ENCODE peak calls at places on chromosomes 6 and 20, in nine cellular contexts. R, X, E, B, N, Q, A, D and F are unnamed samples.

GRCh38 chr20:4613184-4613583 is 108.5 kb upstream of the PRND start:
- DNase-seq in A (no peak), B (no peak), X (no peak), E (no peak), D (no peak), N (no peak), Q (no peak), R (peak; percentile 75), F (no peak)

GRCh38 chr6:147693185-147693584 is 184.7 kb downstream of the SAMD5 start:
- DNase-seq in Q (no peak), N (no peak), R (no peak), E (no peak), B (no peak), A (no peak), D (no peak), X (no peak), F (no peak)

GRCh38 chr20:41182296-41183212 is 45.2 kb downstream of the PLCG1 start:
- DNase-seq in B (no peak), A (no peak), X (no peak), N (peak; percentile 30), D (no peak), Q (peak; percentile 14), E (no peak), R (no peak), F (no peak)

GRCh38 chr6:35919827-35920751 is 809 bp downstream of the SRPK1 start:
- DNase-seq in X (peak; percentile 51), R (peak; percentile 74), Q (peak; percentile 56), N (peak; percentile 50), B (peak; percentile 62), A (peak; percentile 35), E (peak; percentile 78), D (peak; percentile 42), F (no peak)

GRCh38 chr6:43286995-43287716 is 10.9 kb upstream of the SLC22A7 start:
- DNase-seq in B (peak; percentile 68), A (no peak), Q (no peak), X (no peak), R (no peak), D (no peak), E (no peak), N (no peak), F (no peak)

GRCh38 chr6:111662794-111663231 is 57.1 kb upstream of the TRAF3IP2 start:
- DNase-seq in E (peak; percentile 16), R (peak; percentile 59), N (no peak), Q (no peak), D (peak; percentile 48), B (no peak), A (no peak), X (peak; percentile 9), F (no peak)

GRCh38 chr6:18473765-18474164 is 86.6 kb downstream of the RNF144B start:
- DNase-seq in N (no peak), B (no peak), X (no peak), Q (no peak), A (no peak), E (no peak), D (no peak), R (no peak), F (no peak)

GRCh38 chr6:54690596-54690995 is 156.0 kb upstream of the FAM83B start:
- DNase-seq in E (no peak), D (no peak), X (no peak), R (no peak), Q (no peak), A (no peak), N (no peak), B (no peak), F (no peak)

GRCh38 chr20:62523473-62524203 is 47.8 kb upstream of the GATA5 start:
- DNase-seq in Q (no peak), A (no peak), D (no peak), X (no peak), R (no peak), E (no peak), B (peak; percentile 33), N (no peak), F (no peak)

GRCh38 chr6:13445005-13445743 is 42.2 kb downstream of the GFOD1 start:
- DNase-seq in X (no peak), N (peak; percentile 57), E (peak; percentile 64), R (peak; percentile 51), D (peak; percentile 72), Q (peak; percentile 68), B (peak; percentile 47), A (peak; percentile 73), F (no peak)

GRCh38 chr20:33684533-33685327 is 1.5 kb downstream of the E2F1 start:
- DNase-seq in E (no peak), Q (no peak), A (peak; percentile 85), N (no peak), D (no peak), R (no peak), X (peak; percentile 74), B (peak; percentile 84), F (no peak)

GRCh38 chr6:105593056-105593455 is 190.2 kb upstream of the PREP start:
- DNase-seq in X (no peak), A (no peak), D (no peak), B (no peak), Q (no peak), R (peak; percentile 58), E (peak; percentile 59), N (no peak), F (no peak)

GRCh38 chr6:166555066-166555465 is 31.4 kb downstream of the RAMACL start:
- DNase-seq in Q (no peak), B (no peak), N (no peak), X (no peak), D (no peak), A (no peak), E (no peak), R (no peak), F (no peak)

GRCh38 chr6:166558156-166559025 is 28.1 kb downstream of the RAMACL start:
- DNase-seq in B (no peak), Q (no peak), E (no peak), X (no peak), A (no peak), R (peak; percentile 79), D (no peak), N (no peak), F (no peak)

GRCh38 chr6:166554316-166554715 is 32.2 kb downstream of the RAMACL start:
- DNase-seq in D (no peak), R (no peak), N (no peak), X (no peak), B (peak; percentile 10), A (no peak), Q (no peak), E (peak; percentile 59), F (no peak)

GRCh38 chr6:166556871-166557322 is 29.6 kb downstream of the RAMACL start:
- DNase-seq in E (peak; percentile 65), X (no peak), D (peak; percentile 98), Q (peak; percentile 95), R (peak; percentile 94), B (peak; percentile 33), N (peak; percentile 94), A (peak; percentile 57), F (peak; percentile 100)

DNA sequence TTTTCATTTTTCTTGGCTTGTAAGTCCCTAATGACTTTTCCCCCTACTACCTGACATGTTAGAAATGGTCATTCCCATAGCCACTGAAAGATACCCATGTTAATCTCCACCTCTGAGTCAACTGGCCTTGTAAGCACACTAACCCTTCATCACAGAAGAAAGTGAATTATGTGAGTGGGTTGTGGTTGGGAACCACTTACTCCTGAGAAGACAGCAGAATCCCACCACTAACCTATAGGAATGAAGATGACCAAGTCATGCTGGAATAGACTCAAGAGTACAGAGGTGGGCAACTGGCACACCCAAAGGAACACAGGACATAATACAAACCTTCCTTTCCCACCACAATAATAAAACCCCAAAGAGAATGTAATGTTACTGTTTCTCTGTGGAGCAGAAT is 30.1 kb downstream of the RAMACL start:
- DNase-seq in R (peak; percentile 74), E (peak; percentile 28), N (no peak), Q (no peak), B (no peak), D (no peak), A (no peak), X (no peak), F (no peak)
- H3K4me3 ChIP-seq in R (no peak overlapping the region), E (no peak overlapping the region), N (no peak overlapping the region), Q (no peak overlapping the region), B (no peak overlapping the region), D (no peak overlapping the region), A (no peak overlapping the region), X (no peak overlapping the region), F (no peak overlapping the region)

DNA sequence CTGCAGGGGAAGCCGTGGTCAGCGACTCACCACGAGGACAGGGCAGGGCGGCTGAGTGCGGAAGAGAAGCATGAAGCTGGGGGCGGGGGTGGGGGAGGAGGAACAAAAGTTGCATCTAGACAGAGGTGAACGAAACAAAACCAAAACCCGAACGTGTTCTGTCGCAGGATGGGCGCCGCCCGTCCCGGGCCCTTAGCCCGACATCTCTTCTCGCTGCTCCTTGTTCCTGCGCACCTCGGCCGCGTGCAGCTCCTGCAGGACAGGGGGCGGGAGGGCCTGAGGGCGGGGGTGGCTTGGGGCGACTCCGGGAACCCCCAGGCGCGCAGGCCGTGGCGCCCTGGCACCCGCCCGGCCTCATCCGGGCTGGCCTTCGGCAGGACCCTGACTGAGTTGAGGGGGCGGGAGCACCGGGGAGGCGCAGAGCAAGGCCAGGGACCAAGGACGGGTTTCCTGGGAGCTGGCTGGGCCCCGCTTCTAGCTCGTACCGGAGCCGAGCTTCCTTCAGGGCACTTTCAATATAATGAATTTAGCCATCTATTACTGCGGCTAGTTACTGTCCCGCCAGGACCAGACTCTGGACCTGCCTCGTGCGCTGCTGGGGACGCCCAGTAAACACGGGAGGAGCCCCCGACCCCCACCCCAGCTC is 12.0 kb downstream of the STMN3 start:
- DNase-seq in Q (no peak), N (peak; percentile 77), X (no peak), A (no peak), B (no peak), E (no peak), R (no peak), D (no peak), F (no peak)
- H3K4me3 ChIP-seq in Q (peak overlapping the region; percentile 54), N (peak overlapping the region; percentile 73), X (peak overlapping the region; percentile 74), A (no peak overlapping the region), B (peak overlapping the region; percentile 37), E (peak overlapping the region; percentile 70), R (peak overlapping the region; percentile 39), D (peak overlapping the region; percentile 37), F (peak overlapping the region; percentile 42)

DNA sequence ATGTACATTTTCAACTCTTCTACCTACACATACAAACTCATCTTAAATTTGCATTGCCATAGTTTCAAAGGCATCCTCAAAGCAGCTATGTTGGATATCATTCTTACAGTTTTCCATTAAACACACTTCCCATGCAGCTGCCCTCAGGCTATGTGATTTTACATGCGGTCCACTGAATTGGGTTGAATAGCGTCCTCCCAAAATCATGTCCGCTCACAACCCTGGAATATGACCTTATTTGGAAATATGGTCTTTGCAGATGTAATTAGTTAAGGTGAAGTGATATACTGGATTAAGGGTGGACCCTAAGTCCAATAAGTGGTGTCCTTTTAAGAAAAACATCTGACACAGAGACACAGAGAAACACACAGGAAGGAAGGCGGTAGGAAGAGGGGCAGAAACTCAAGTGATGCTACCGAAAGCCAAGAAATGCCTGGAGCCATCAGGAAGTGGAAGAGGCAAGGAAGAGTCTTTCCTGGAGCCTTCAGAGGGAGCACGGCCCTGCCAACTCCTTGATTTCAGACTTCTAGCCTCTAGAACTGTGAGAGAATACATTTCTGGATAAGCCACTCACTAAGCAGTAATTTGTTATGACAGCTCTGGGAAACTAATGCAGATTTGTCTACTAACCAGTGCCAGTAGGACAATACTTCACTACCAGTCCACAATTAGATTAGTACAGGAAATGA is 42.6 kb upstream of the NHSL1 start:
- DNase-seq in N (no peak), A (peak; percentile 95), R (peak; percentile 58), Q (no peak), D (no peak), E (no peak), X (no peak), B (no peak), F (peak; percentile 96)
- H3K4me3 ChIP-seq in N (no peak overlapping the region), A (peak overlapping the region; percentile 1), R (peak overlapping the region; percentile 4), Q (no peak overlapping the region), D (no peak overlapping the region), E (no peak overlapping the region), X (no peak overlapping the region), B (no peak overlapping the region), F (no peak overlapping the region)

GRCh38 chr6:137871299-137871698 is 4.2 kb downstream of the TNFAIP3 start:
- DNase-seq in A (no peak), X (no peak), D (no peak), N (no peak), E (no peak), Q (no peak), R (no peak), B (no peak), F (no peak)
- H3K4me3 ChIP-seq in A (no peak overlapping the region), X (peak overlapping the region; percentile 85), D (no peak overlapping the region), N (peak overlapping the region; percentile 92), E (no peak overlapping the region), Q (peak overlapping the region; percentile 90), R (peak overlapping the region; percentile 92), B (peak overlapping the region; percentile 22), F (no peak overlapping the region)